ENCODE peak calls at places on chromosomes 4 and X, in six cellular contexts. G is breast epithelium, N is heart left ventricle, P is K562, Z is Peyer's patch, U is NB4. B is an unnamed sample.

GRCh38 chr4:142883433-142883832 is 37.3 kb upstream of the INPP4B start:
- DNase-seq in G (no peak), P (no peak), Z (no peak), U (peak), N (no peak), B (no peak)

GRCh38 chrX:71053217-71053621 is 14.9 kb downstream of the SNX12 start:
- DNase-seq in G (no peak), N (peak), Z (no peak), U (no peak), P (no peak), B (no peak)

GRCh38 chr4:110292994-110293744 is 94.8 kb upstream of the ELOVL6 start:
- DNase-seq in P (no peak), N (no peak), Z (no peak), G (no peak), U (no peak), B (no peak)

GRCh38 chr4:6227412-6228157 is 27.2 kb upstream of the JAKMIP1 start:
- DNase-seq in N (no peak), P (no peak), G (peak), U (no peak), Z (no peak), B (peak)

GRCh38 chr4:17058506-17058905 is 160.1 kb upstream of the LDB2 start:
- DNase-seq in P (no peak), U (no peak), N (no peak), G (no peak), Z (no peak), B (no peak)

GRCh38 chr4:101200561-101200960 is 146.8 kb downstream of the PPP3CA start:
- DNase-seq in G (no peak), P (no peak), U (peak), Z (no peak), N (no peak), B (no peak)

GRCh38 chr4:145920205-145920604 is 18.4 kb downstream of the ZNF827 start:
- DNase-seq in N (no peak), U (no peak), Z (no peak), P (no peak), G (no peak), B (peak)

GRCh38 chr4:94595880-94596483 is 144.2 kb downstream of the PDLIM5 start:
- DNase-seq in Z (no peak), U (peak), G (no peak), N (no peak), P (peak), B (no peak)

GRCh38 chr4:84547211-84547610 is 35.7 kb upstream of the CDS1 start:
- DNase-seq in P (no peak), G (no peak), U (peak), N (no peak), Z (no peak), B (no peak)

DNA sequence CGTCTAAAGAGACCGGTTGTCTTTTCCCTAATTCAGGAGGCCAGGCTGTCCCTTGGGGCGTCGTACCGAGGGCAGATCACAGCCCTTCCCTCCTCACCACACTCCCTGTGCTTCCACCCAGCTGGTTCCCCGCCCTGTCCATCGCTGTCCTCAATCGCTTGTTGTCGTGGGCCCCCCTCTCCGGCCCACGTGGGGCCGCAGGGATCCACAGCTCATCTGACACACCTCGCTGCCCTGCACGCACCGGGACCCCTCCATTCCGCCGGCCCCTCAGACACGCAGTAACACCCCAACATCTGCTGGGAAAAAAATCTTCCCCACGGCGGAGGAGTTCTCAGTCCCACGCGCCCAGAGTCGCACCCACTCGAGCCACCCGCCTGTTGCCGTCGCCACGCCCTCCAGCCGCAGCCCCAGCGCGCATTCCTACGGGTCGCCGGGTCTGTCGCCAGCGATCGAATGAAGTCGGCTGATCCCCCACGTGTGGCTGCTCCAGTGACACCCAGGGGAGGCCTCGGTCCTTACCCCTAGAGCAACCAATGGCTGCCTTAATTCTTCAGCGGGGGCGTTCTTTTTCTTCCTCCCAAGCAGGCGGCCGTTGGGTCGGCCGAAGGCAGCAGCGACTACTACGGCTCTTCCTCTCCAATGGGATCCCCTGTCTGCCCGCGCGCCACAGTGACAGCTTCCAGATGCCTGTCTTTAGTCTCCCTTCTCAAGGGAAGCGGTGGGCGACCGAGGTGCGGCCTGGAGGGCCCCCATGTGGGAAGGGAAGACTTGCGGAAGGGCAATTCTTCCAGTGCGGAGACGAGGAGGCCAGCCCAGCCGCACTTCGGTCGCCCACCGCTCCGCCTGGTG is 885 bp upstream of the SEPTIN11 start:
- DNase-seq in G (peak), P (peak), Z (peak), N (peak), U (peak), B (peak)
- TF ChIP-seq POLR2A in G (no peak), P (peak), Z (peak), N (no peak), U (no peak), B (no peak)

GRCh38 chr4:122731676-122732075 is 828 bp upstream of the BBS12 start:
- DNase-seq in Z (no peak), N (no peak), G (no peak), P (no peak), U (no peak), B (no peak)
- H3K4me3 ChIP-seq in Z (no peak), N (peak), G (peak), P (peak), U (peak), B (no peak)

GRCh38 chr4:152089564-152089963 is 328.8 kb upstream of the GATB start:
- DNase-seq in U (no peak), Z (no peak), N (no peak), G (no peak), P (no peak), B (no peak)
- TF ChIP-seq CTCF in U (no peak), Z (no peak), N (no peak), G (no peak), P (no peak), B (no peak)

DNA sequence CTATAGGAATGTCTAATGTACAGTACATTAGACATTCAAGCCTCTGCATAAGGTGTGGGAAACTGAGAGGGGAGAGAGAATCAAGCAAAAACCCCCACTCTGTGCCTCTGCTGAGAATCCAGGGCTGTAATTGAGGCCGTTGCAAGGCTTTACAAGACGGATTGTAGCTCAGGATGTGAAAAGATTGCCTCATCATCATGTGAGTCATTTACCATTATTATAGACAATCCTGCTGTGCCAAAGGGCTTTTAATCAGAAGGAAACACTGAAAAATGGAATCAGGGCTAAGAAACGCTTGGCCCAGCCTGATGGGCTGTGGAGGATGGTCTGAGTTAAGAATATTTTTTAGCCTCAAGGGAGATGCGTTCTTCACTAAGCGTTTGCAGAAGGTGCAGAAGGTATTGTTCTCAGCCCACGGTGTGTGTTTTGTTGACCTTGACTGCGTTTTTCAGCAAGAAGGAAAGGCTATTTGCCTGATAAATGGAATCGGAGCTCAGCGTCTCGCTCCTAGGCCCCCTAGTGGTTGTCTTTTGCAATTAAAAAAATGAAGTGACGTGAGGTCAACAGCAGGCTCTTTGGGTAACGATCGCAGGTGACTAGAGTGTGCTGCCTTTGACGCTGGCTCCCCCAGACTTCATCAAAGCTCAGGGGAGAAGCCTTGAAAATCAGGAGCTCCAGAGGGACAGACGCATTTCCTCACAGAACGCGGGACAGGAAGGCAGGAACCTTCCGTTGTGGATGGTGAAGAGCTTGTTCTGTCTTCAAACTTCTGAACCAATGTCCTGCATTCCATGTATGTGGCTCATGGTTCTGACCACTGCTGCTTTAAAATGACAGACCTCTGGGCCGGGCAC is 18.1 kb upstream of the CHRNA9 start:
- DNase-seq in N (peak), P (peak), U (peak), G (peak), Z (peak), B (peak)
- TF ChIP-seq POLR2A in N (no peak), P (no peak), U (no peak), G (no peak), Z (no peak), B (no peak)

GRCh38 chr4:140049024-140049923 is 104.7 kb downstream of the MAML3 start:
- DNase-seq in N (peak), P (no peak), G (no peak), Z (peak), U (peak), B (no peak)
- H3K4me3 ChIP-seq in N (peak), P (no peak), G (peak), Z (peak), U (peak), B (no peak)

DNA sequence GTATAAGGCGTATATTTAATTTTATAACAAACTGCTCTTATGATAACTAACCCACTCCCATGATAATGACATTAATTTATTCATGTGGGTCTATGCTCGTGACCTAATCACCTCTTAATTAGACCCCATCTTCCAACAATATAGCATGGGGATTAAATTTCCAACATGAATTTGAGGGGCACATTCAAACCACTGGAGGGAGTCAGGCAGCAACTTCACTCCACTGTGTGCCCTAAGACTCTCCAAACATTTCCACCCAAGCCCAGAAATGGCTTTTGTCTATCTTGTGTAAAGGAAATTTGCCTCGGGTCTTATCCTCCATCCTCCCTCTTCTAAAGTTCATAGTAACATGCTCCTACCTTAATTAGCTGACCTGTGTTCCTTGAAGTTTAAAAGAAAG is 616.1 kb upstream of the CPEB2 start:
- DNase-seq in Z (no peak), P (no peak), U (no peak), N (no peak), G (no peak), B (no peak)
- TF ChIP-seq CTCF in Z (no peak), P (no peak), U (no peak), N (peak), G (no peak), B (no peak)

DNA sequence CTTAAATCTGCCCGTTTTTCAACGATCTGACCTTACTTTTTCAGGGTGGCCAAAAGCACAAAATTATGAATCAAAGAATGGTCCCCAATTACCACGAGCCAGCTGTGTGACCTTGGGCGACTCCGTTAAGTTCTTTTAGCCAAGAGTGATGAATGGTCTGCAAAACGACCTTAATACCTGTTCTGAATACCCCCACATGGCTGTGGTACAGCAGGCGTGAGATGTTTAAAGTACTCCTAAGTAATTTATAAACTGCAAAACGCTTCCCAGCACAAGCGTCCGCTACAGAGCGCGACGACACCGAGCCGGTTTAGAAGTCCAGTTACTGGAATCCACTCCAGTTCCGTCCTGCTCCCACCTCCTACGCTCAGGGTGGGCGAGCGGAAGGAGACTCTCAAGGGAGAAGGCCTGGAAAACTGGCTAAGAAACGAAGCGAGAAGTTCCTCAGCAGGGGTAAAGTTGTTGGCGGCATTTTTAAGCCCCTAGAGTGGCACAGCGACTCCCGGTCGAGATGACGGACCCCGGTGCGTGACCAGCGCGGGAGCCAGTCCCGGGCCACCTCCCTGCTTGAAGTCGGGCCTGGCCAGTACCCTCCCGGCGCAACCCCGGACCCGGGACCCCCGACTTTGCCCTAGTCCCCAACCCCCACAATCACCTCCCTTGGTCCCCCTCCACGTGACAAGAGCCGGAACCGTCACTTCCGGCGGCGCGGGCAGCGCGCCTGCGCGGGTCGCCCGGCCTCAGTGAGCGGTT is 696 bp upstream of the BMP2K start:
- DNase-seq in Z (peak), G (peak), P (peak), N (peak), U (peak), B (peak)
- TF ChIP-seq POLR2A in Z (peak), G (peak), P (peak), N (no peak), U (peak), B (no peak)

GRCh38 chr4:168784786-168785461 is 225.1 kb downstream of the CBR4 start:
- DNase-seq in N (no peak), Z (no peak), P (no peak), U (no peak), G (no peak), B (no peak)

GRCh38 chr4:168791376-168791775 is 218.7 kb downstream of the CBR4 start:
- DNase-seq in P (no peak), N (no peak), Z (no peak), U (no peak), G (no peak), B (no peak)

GRCh38 chr4:168790898-168791297 is 219.2 kb downstream of the CBR4 start:
- DNase-seq in P (no peak), Z (no peak), N (no peak), U (no peak), G (no peak), B (no peak)

GRCh38 chr4:168787801-168788200 is 222.3 kb downstream of the CBR4 start:
- DNase-seq in P (no peak), U (no peak), N (no peak), G (no peak), Z (no peak), B (no peak)

DNA sequence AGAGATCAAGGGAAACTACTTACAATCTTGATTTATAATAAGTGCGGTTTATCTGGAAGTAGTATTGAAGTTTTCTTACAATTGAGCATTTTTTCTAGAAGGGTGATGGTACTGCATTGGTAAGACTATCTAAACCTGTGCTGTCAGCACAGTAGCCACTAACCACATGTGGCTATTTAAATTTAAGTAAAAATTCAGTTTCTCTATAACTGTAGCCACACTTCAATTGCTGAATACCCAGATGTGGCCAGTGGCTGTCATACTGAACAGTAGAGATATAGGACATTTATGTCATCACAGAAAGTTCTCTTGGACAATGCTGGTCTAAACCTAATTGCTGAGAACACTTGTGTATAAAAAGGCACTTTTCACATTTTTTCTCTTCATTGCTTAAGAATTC is 222.7 kb downstream of the CBR4 start:
- DNase-seq in G (no peak), N (no peak), U (no peak), P (no peak), Z (no peak), B (no peak)
- H3K4me3 ChIP-seq in G (no peak), N (no peak), U (no peak), P (no peak), Z (no peak), B (no peak)